ENCODE peak calls at places on chromosomes 5 and 9, in eight cellular contexts. S, T, I, N, U, A, B and Z are unnamed samples.
A peak's percentile ranks its signal among the peaks of the same experiment; 100 is the strongest.

GRCh38 chr9:581673-582497 is 259.6 kb upstream of the DMRT1 start:
- DNase-seq in S (no peak), A (peak; percentile 35), N (no peak), B (no peak), I (no peak), U (peak; percentile 4), T (no peak), Z (no peak)

GRCh38 chr9:31683126-31683525 is 701.3 kb upstream of the ACO1 start:
- DNase-seq in I (no peak), A (no peak), N (no peak), T (no peak), S (no peak), B (no peak), U (peak; percentile 38), Z (no peak)

GRCh38 chr9:87007711-87008360 is 60.5 kb upstream of the GAS1 start:
- DNase-seq in I (peak; percentile 65), S (no peak), U (peak; percentile 35), B (peak; percentile 50), A (no peak), N (no peak), T (no peak), Z (peak; percentile 26)

GRCh38 chr5:178940569-178941360 is at the start of gene ZNF454:
- DNase-seq in B (peak; percentile 71), A (no peak), I (peak; percentile 96), U (peak; percentile 97), T (peak; percentile 86), N (peak; percentile 93), S (peak; percentile 86), Z (peak; percentile 86)

GRCh38 chr5:116543501-116543900 is 31.1 kb downstream of the SEMA6A start:
- DNase-seq in I (no peak), U (peak; percentile 34), S (no peak), T (no peak), A (no peak), N (no peak), B (no peak), Z (peak; percentile 11)

GRCh38 chr5:71932649-71933338 is 174.5 kb upstream of the MAP1B start:
- DNase-seq in S (peak; percentile 83), B (no peak), I (peak; percentile 51), U (peak; percentile 70), T (peak; percentile 35), N (peak; percentile 29), A (peak; percentile 93), Z (peak; percentile 97)

GRCh38 chr5:31408814-31409213 is 123.1 kb downstream of the DROSHA start:
- DNase-seq in T (no peak), A (no peak), S (no peak), B (peak; percentile 20), U (peak; percentile 57), N (no peak), I (no peak), Z (peak; percentile 76)

GRCh38 chr9:10265102-10265708 is 347.6 kb downstream of the PTPRD start:
- DNase-seq in N (no peak), B (no peak), S (no peak), A (no peak), T (no peak), I (no peak), U (peak; percentile 93), Z (peak; percentile 77)

GRCh38 chr5:32421075-32421474 is 23.5 kb downstream of the ZFR start:
- DNase-seq in S (no peak), T (no peak), A (no peak), I (no peak), N (no peak), B (no peak), U (no peak), Z (no peak)

GRCh38 chr9:83219154-83219923 is 156.4 kb upstream of the RASEF start:
- DNase-seq in U (peak; percentile 91), A (peak; percentile 58), I (peak; percentile 78), S (peak; percentile 68), T (peak; percentile 66), B (no peak), N (peak; percentile 79), Z (peak; percentile 91)

GRCh38 chr9:15149450-15149849 is 157.6 kb downstream of the TTC39B start:
- DNase-seq in T (no peak), S (no peak), A (no peak), I (no peak), N (no peak), B (no peak), U (peak; percentile 41), Z (peak; percentile 45)

GRCh38 chr5:144017119-144017518 is 153.3 kb downstream of the YIPF5 start:
- DNase-seq in U (no peak), T (no peak), A (no peak), I (no peak), S (no peak), N (no peak), B (no peak), Z (no peak)

GRCh38 chr9:114459464-114459863 is 45.8 kb downstream of the WHRN start:
- DNase-seq in I (no peak), B (no peak), S (no peak), U (no peak), N (no peak), A (no peak), T (no peak), Z (no peak)

GRCh38 chr5:89044665-89045200 is 161.7 kb upstream of the MEF2C start:
- DNase-seq in N (no peak), B (no peak), I (no peak), T (no peak), S (no peak), U (no peak), A (no peak), Z (no peak)

DNA sequence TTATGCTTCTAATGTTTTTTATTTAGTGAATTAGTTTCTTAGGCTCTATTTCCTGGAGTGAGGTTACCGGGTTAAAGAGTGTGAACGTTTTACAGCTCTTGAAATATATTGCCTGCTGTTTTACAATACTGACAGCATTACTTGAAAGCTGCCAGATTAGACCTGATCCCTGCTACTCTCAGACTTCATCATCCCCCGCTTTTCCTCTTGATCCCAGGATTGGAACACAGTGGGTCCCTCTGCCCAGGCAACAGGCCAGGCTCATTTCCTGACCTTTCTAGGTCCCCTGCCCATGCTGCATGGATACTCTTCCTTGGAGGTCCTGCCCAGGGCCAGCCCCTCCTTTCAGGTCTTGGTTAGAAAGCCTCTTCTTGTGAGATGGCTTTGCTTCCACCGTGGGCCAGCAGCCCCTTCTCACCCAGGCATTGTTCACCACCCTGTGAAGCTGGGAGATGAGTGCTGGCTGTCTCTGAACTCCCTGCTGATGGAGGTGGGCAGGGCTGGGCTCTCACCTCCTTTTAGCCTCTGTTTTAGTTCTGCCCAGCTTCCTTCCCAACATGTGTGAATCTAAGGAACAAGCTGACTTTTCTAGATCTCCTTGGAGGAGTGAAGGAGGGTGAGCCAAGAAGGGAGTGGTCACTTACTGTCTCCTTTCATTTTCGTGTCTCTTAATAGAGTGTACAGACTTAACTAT is 15.5 kb upstream of the FAM120AOS start:
- DNase-seq in N (no peak), U (peak; percentile 73), B (no peak), T (no peak), S (no peak), A (no peak), I (no peak), Z (peak; percentile 69)
- H3K4me3 ChIP-seq in N (peak overlapping the region; percentile 36), U (no peak overlapping the region), B (no peak overlapping the region), T (peak overlapping the region; percentile 8), S (no peak overlapping the region), A (peak overlapping the region; percentile 7), I (no peak overlapping the region), Z (peak overlapping the region; percentile 48)

DNA sequence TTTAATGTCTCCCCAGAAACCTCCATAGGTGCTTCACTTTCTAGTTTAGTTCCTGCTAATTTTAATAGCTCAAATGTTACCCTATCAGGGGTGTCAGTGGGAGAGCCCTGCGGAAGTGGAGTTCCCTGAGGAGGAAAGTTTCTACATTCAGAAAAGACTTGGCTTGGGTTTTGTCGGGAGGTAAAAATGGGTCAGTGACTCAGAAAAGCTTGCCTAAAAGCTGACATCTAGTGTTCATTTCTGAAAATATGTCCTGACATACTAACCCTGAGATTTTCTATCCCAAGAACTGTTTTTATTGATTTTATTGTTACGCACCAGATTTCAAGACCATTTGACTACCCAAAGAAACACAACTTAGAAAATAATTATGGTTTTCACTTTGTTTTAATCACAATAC is 40.9 kb upstream of the GLDC start:
- DNase-seq in U (peak; percentile 75), N (no peak), A (peak; percentile 53), B (no peak), S (no peak), I (no peak), T (no peak), Z (peak; percentile 68)
- TF ChIP-seq CTCF in U (peak; percentile 55), N (peak; percentile 34), A (peak; percentile 57), B (peak; percentile 30), S (peak; percentile 24), I (peak; percentile 32), T (peak; percentile 26), Z (peak; percentile 44)

GRCh38 chr9:126527109-126527825 is 86.5 kb upstream of the LMX1B start:
- DNase-seq in T (no peak), A (no peak), U (no peak), N (no peak), B (no peak), S (no peak), I (no peak), Z (no peak)
- H3K4me3 ChIP-seq in T (no peak overlapping the region), A (no peak overlapping the region), U (no peak overlapping the region), N (no peak overlapping the region), B (no peak overlapping the region), S (no peak overlapping the region), I (no peak overlapping the region), Z (no peak overlapping the region)

DNA sequence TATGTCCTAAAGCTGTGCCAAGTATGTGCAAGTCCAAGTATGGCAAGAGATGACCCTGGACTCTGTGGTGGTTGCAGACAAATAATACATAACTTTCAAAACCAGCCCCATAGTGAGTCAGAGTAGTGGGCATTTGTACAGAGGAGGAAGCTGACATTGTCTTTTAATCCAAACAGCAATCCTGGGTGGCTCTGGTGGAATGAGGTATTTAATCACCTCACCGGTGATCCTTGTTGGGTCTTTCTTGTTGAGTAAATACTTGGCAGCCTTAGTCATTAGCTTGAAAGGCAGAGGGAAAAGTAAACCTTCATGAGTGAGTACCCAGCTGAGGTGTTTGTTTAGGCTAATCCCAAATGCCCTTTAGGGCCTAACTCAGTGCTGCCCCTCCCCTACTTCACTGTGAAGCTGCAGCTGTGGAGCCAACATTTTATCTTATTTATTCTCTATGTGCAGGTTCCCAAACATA is 148.7 kb upstream of the SLC12A2 start:
- DNase-seq in T (no peak), B (no peak), N (no peak), I (no peak), A (peak; percentile 99), U (peak; percentile 65), S (no peak), Z (peak; percentile 67)
- TF ChIP-seq CTCF in T (no peak), B (no peak), N (no peak), I (no peak), A (peak; percentile 39), U (peak; percentile 8), S (no peak), Z (no peak)

DNA sequence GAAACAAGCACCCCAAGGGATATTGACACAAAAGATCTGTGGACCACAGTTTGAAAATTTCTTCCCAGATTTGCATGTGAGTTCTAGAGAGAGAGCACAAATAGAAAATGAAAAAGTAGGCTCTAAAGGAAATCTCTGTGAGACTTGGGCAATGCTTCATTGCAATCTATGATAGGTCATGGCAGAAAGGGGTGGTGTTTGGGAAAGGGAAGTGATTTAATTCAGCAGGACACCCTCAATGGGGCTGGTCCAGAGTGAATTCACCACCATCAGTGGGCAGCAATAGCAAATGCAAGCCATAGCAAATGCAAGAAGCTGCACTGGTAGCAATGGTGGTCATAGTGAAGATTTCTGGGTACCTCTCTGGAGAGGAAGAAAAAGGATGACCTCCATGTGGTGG is 58.1 kb downstream of the ANKRD55 start:
- DNase-seq in N (no peak), S (no peak), U (no peak), I (no peak), T (no peak), B (no peak), A (no peak), Z (peak; percentile 34)
- H3K4me3 ChIP-seq in N (no peak overlapping the region), S (no peak overlapping the region), U (no peak overlapping the region), I (no peak overlapping the region), T (no peak overlapping the region), B (no peak overlapping the region), A (no peak overlapping the region), Z (no peak overlapping the region)